ENCODE peak calls at places on chromosome 16, in ten cellular contexts. One of them, this sample, is unnamed.

GRCh38 chr16:19753815-19754643 is 36.0 kb downstream of the IQCK start:
- DNase-seq in left lung: no peak
- DNase-seq in CD8-positive, alpha-beta T cell: no peak
- DNase-seq in endothelial cell: no peak
- DNase-seq in IMR-90: peak
- DNase-seq in nephron progenitor cell: no peak
- DNase-seq in Peyer's patch: no peak
- DNase-seq in HCT116: no peak
- DNase-seq in A549: peak
- DNase-seq in prostate gland: peak
- DNase-seq in this sample: no peak

GRCh38 chr16:886802-887731 is 83.7 kb downstream of the LMF1 start:
- DNase-seq in left lung: no peak
- DNase-seq in CD8-positive, alpha-beta T cell: no peak
- DNase-seq in endothelial cell: peak
- DNase-seq in IMR-90: no peak
- DNase-seq in nephron progenitor cell: peak
- DNase-seq in Peyer's patch: no peak
- DNase-seq in HCT116: no peak
- DNase-seq in A549: no peak
- DNase-seq in prostate gland: no peak
- DNase-seq in this sample: no peak

GRCh38 chr16:67539271-67539670 is 10.6 kb downstream of the RIPOR1 start:
- DNase-seq in left lung: no peak
- DNase-seq in CD8-positive, alpha-beta T cell: no peak
- DNase-seq in endothelial cell: no peak
- DNase-seq in IMR-90: no peak
- DNase-seq in nephron progenitor cell: no peak
- DNase-seq in Peyer's patch: no peak
- DNase-seq in HCT116: no peak
- DNase-seq in A549: no peak
- DNase-seq in prostate gland: no peak
- DNase-seq in this sample: no peak

GRCh38 chr16:11361751-11362742 is 16.8 kb downstream of the RMI2 start:
- DNase-seq in left lung: no peak
- DNase-seq in CD8-positive, alpha-beta T cell: peak
- DNase-seq in endothelial cell: peak
- DNase-seq in IMR-90: no peak
- DNase-seq in nephron progenitor cell: no peak
- DNase-seq in Peyer's patch: peak
- DNase-seq in HCT116: no peak
- DNase-seq in A549: no peak
- DNase-seq in prostate gland: no peak
- DNase-seq in this sample: no peak

GRCh38 chr16:71852561-71852960 is 6.8 kb downstream of the ATXN1L start:
- DNase-seq in left lung: no peak
- DNase-seq in CD8-positive, alpha-beta T cell: no peak
- DNase-seq in endothelial cell: no peak
- DNase-seq in IMR-90: no peak
- DNase-seq in nephron progenitor cell: no peak
- DNase-seq in Peyer's patch: no peak
- DNase-seq in HCT116: no peak
- DNase-seq in A549: no peak
- DNase-seq in prostate gland: no peak
- DNase-seq in this sample: no peak

GRCh38 chr16:85605051-85605911 is 7.8 kb upstream of the GSE1 start:
- DNase-seq in left lung: no peak
- DNase-seq in CD8-positive, alpha-beta T cell: no peak
- DNase-seq in endothelial cell: no peak
- DNase-seq in IMR-90: no peak
- DNase-seq in nephron progenitor cell: no peak
- DNase-seq in Peyer's patch: no peak
- DNase-seq in HCT116: no peak
- DNase-seq in A549: no peak
- DNase-seq in prostate gland: no peak
- DNase-seq in this sample: no peak

GRCh38 chr16:4371481-4372314 is at the start of gene VASN:
- DNase-seq in left lung: peak
- DNase-seq in CD8-positive, alpha-beta T cell: peak
- DNase-seq in endothelial cell: peak
- DNase-seq in IMR-90: peak
- DNase-seq in nephron progenitor cell: peak
- DNase-seq in Peyer's patch: peak
- DNase-seq in HCT116: peak
- DNase-seq in A549: peak
- DNase-seq in prostate gland: peak
- DNase-seq in this sample: peak

GRCh38 chr16:89409161-89409711 is 81.1 kb downstream of the ANKRD11 start:
- DNase-seq in left lung: no peak
- DNase-seq in CD8-positive, alpha-beta T cell: peak
- DNase-seq in endothelial cell: no peak
- DNase-seq in IMR-90: peak
- DNase-seq in nephron progenitor cell: no peak
- DNase-seq in Peyer's patch: peak
- DNase-seq in HCT116: no peak
- DNase-seq in A549: no peak
- DNase-seq in prostate gland: no peak
- DNase-seq in this sample: no peak

GRCh38 chr16:47943235-47943634 is 212.6 kb downstream of the ABCC12 start:
- DNase-seq in left lung: no peak
- DNase-seq in CD8-positive, alpha-beta T cell: no peak
- DNase-seq in endothelial cell: no peak
- DNase-seq in IMR-90: no peak
- DNase-seq in nephron progenitor cell: no peak
- DNase-seq in Peyer's patch: no peak
- DNase-seq in HCT116: no peak
- DNase-seq in A549: no peak
- DNase-seq in prostate gland: no peak
- DNase-seq in this sample: no peak

GRCh38 chr16:49632798-49633189 is 223.1 kb downstream of the ZNF423 start:
- DNase-seq in left lung: no peak
- DNase-seq in CD8-positive, alpha-beta T cell: no peak
- DNase-seq in endothelial cell: no peak
- DNase-seq in IMR-90: no peak
- DNase-seq in nephron progenitor cell: no peak
- DNase-seq in Peyer's patch: no peak
- DNase-seq in HCT116: no peak
- DNase-seq in A549: no peak
- DNase-seq in prostate gland: no peak
- DNase-seq in this sample: no peak

GRCh38 chr16:30903002-30903401 is 6.6 kb downstream of the CTF1 start:
- DNase-seq in left lung: no peak
- DNase-seq in CD8-positive, alpha-beta T cell: no peak
- DNase-seq in endothelial cell: peak
- DNase-seq in IMR-90: no peak
- DNase-seq in nephron progenitor cell: no peak
- DNase-seq in Peyer's patch: no peak
- DNase-seq in HCT116: no peak
- DNase-seq in A549: no peak
- DNase-seq in prostate gland: no peak
- DNase-seq in this sample: no peak

GRCh38 chr16:967546-968295 is 3.1 kb downstream of the LMF1 start:
- DNase-seq in left lung: peak
- DNase-seq in CD8-positive, alpha-beta T cell: no peak
- DNase-seq in endothelial cell: no peak
- DNase-seq in IMR-90: no peak
- DNase-seq in nephron progenitor cell: no peak
- DNase-seq in Peyer's patch: no peak
- DNase-seq in HCT116: no peak
- DNase-seq in A549: no peak
- DNase-seq in prostate gland: no peak
- DNase-seq in this sample: no peak

GRCh38 chr16:22252317-22252716 is 44.9 kb upstream of the POLR3E start:
- DNase-seq in left lung: no peak
- DNase-seq in CD8-positive, alpha-beta T cell: no peak
- DNase-seq in endothelial cell: no peak
- DNase-seq in IMR-90: no peak
- DNase-seq in nephron progenitor cell: no peak
- DNase-seq in Peyer's patch: no peak
- DNase-seq in HCT116: no peak
- DNase-seq in A549: no peak
- DNase-seq in prostate gland: no peak
- DNase-seq in this sample: no peak
- TF ChIP-seq CTCF in left lung: no peak
- TF ChIP-seq CTCF in CD8-positive, alpha-beta T cell: no peak
- TF ChIP-seq CTCF in endothelial cell: no peak
- TF ChIP-seq CTCF in IMR-90: no peak
- TF ChIP-seq CTCF in nephron progenitor cell: no peak
- TF ChIP-seq CTCF in Peyer's patch: no peak
- TF ChIP-seq CTCF in HCT116: no peak
- TF ChIP-seq CTCF in A549: no peak
- TF ChIP-seq CTCF in prostate gland: no peak
- TF ChIP-seq CTCF in this sample: no peak

DNA sequence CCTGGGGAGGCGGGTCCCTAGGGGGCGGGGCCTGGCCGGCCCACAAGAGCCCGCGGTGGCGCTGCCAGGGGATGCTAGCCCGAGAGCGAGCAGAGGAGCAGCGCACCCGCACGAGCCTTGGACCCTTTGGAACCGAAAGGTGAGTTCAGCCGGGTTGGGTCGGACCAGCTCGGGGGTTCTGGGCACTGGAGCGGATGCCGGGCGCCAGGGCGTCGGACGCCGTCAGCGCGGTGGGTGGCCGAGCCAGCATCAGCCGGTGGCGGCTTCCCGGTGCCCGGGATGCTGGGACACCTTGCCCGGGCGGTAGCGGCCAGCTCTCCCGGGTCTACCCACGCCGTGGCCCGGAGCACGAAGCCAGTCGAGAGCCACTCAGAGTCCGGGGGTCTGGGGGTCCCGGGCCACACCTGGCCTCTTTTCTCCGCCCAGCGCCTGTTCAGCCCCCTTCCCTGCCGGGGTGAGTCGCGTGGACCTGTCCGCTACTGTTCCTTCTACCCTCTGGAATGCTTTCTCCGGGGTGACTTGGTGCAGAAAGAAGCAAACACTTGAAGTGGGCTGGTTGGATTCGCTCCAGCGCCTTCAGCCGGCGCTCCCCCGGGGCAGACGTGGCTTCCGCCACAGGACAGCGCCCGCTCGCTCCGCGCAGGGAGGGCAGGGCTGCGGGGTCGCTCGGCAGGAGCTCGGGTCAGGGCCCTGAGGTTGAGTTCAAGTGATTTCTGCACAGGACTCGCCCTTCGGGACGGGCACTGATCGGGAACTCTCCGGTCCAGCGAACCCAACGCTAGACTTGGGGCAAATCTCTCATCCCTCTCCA is at the start of gene SCNN1G:
- DNase-seq in left lung: peak
- DNase-seq in CD8-positive, alpha-beta T cell: no peak
- DNase-seq in endothelial cell: peak
- DNase-seq in IMR-90: no peak
- DNase-seq in nephron progenitor cell: peak
- DNase-seq in Peyer's patch: no peak
- DNase-seq in HCT116: no peak
- DNase-seq in A549: peak
- DNase-seq in prostate gland: no peak
- DNase-seq in this sample: no peak
- TF ChIP-seq CTCF in left lung: no peak
- TF ChIP-seq CTCF in CD8-positive, alpha-beta T cell: peak
- TF ChIP-seq CTCF in endothelial cell: peak
- TF ChIP-seq CTCF in IMR-90: no peak
- TF ChIP-seq CTCF in nephron progenitor cell: peak
- TF ChIP-seq CTCF in Peyer's patch: no peak
- TF ChIP-seq CTCF in HCT116: no peak
- TF ChIP-seq CTCF in A549: peak
- TF ChIP-seq CTCF in prostate gland: no peak
- TF ChIP-seq CTCF in this sample: no peak

DNA sequence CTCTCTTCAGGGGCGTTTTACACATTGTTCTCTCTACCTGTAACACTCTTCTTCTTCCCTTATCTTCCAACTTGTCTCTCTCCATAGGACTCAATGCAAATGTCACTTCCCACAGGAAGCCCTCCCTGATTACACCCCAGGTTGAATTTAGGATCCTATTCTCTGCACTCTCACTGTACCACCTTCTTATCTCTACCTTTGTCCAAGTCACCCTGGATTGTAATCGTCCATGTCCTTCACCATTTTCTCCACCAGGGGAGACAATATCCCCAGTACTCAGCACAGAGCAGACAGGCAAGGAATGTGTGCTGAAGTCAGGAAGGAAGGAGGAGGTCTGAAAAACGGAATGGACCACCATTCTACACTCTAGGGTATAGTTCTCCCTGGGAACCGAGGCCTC is 14.1 kb downstream of the C16orf82 start:
- DNase-seq in left lung: no peak
- DNase-seq in CD8-positive, alpha-beta T cell: no peak
- DNase-seq in endothelial cell: no peak
- DNase-seq in IMR-90: no peak
- DNase-seq in nephron progenitor cell: no peak
- DNase-seq in Peyer's patch: no peak
- DNase-seq in HCT116: peak
- DNase-seq in A549: peak
- DNase-seq in prostate gland: no peak
- DNase-seq in this sample: no peak
- TF ChIP-seq CTCF in left lung: no peak
- TF ChIP-seq CTCF in CD8-positive, alpha-beta T cell: no peak
- TF ChIP-seq CTCF in endothelial cell: peak
- TF ChIP-seq CTCF in IMR-90: peak
- TF ChIP-seq CTCF in nephron progenitor cell: peak
- TF ChIP-seq CTCF in Peyer's patch: no peak
- TF ChIP-seq CTCF in HCT116: peak
- TF ChIP-seq CTCF in A549: no peak
- TF ChIP-seq CTCF in prostate gland: no peak
- TF ChIP-seq CTCF in this sample: peak

GRCh38 chr16:78365376-78365775 is 265.9 kb downstream of the WWOX start:
- DNase-seq in left lung: no peak
- DNase-seq in CD8-positive, alpha-beta T cell: no peak
- DNase-seq in endothelial cell: no peak
- DNase-seq in IMR-90: no peak
- DNase-seq in nephron progenitor cell: no peak
- DNase-seq in Peyer's patch: no peak
- DNase-seq in HCT116: no peak
- DNase-seq in A549: no peak
- DNase-seq in prostate gland: no peak
- DNase-seq in this sample: no peak

GRCh38 chr16:78362736-78363135 is 263.3 kb downstream of the WWOX start:
- DNase-seq in left lung: no peak
- DNase-seq in CD8-positive, alpha-beta T cell: no peak
- DNase-seq in endothelial cell: no peak
- DNase-seq in IMR-90: no peak
- DNase-seq in nephron progenitor cell: no peak
- DNase-seq in Peyer's patch: no peak
- DNase-seq in HCT116: no peak
- DNase-seq in A549: no peak
- DNase-seq in prostate gland: no peak
- DNase-seq in this sample: no peak

GRCh38 chr16:78364501-78364900 is 265.0 kb downstream of the WWOX start:
- DNase-seq in left lung: no peak
- DNase-seq in CD8-positive, alpha-beta T cell: no peak
- DNase-seq in endothelial cell: no peak
- DNase-seq in IMR-90: no peak
- DNase-seq in nephron progenitor cell: no peak
- DNase-seq in Peyer's patch: no peak
- DNase-seq in HCT116: no peak
- DNase-seq in A549: no peak
- DNase-seq in prostate gland: no peak
- DNase-seq in this sample: peak

GRCh38 chr16:78368121-78369102 is 269.0 kb downstream of the WWOX start:
- DNase-seq in left lung: no peak
- DNase-seq in CD8-positive, alpha-beta T cell: no peak
- DNase-seq in endothelial cell: no peak
- DNase-seq in IMR-90: no peak
- DNase-seq in nephron progenitor cell: no peak
- DNase-seq in Peyer's patch: no peak
- DNase-seq in HCT116: no peak
- DNase-seq in A549: no peak
- DNase-seq in prostate gland: no peak
- DNase-seq in this sample: no peak

GRCh38 chr16:78363843-78364242 is 264.4 kb downstream of the WWOX start:
- DNase-seq in left lung: no peak
- DNase-seq in CD8-positive, alpha-beta T cell: no peak
- DNase-seq in endothelial cell: no peak
- DNase-seq in IMR-90: no peak
- DNase-seq in nephron progenitor cell: no peak
- DNase-seq in Peyer's patch: no peak
- DNase-seq in HCT116: no peak
- DNase-seq in A549: no peak
- DNase-seq in prostate gland: no peak
- DNase-seq in this sample: no peak
- TF ChIP-seq CTCF in left lung: no peak
- TF ChIP-seq CTCF in CD8-positive, alpha-beta T cell: no peak
- TF ChIP-seq CTCF in endothelial cell: no peak
- TF ChIP-seq CTCF in IMR-90: no peak
- TF ChIP-seq CTCF in nephron progenitor cell: no peak
- TF ChIP-seq CTCF in Peyer's patch: no peak
- TF ChIP-seq CTCF in HCT116: no peak
- TF ChIP-seq CTCF in A549: no peak
- TF ChIP-seq CTCF in prostate gland: no peak
- TF ChIP-seq CTCF in this sample: peak